ENCODE peak calls at places on chromosomes 2 and 18, in seven cellular contexts. H is CD4-positive, alpha-beta T cell; Y is activated naive CD8-positive, alpha-beta T cell treated with anti-CD3 and anti-CD28 coated beads, Interleukin-2, amount 10 ng/mL, durations not matched to agents 7 days and 5 days; S is right cardiac atrium; J is omental fat pad; F is pancreas; B is activated CD8-positive, alpha-beta memory T cell treated with anti-CD3 and anti-CD28 coated beads, Interleukin-2, amount 10 ng/mL, durations not matched to agents 7 days and 5 days. Z is an unnamed sample.

GRCh38 chr2:176454893-176455810 is 185.9 kb downstream of the MTX2 start:
- ATAC-seq in H (peak), Y (peak), S (peak), J (no peak), F (peak), B (peak), Z (peak)

GRCh38 chr18:34957864-34958259 is 83.4 kb upstream of the MAPRE2 start:
- ATAC-seq in H (no peak), Y (no peak), S (no peak), J (no peak), F (no peak), B (no peak), Z (no peak)

GRCh38 chr2:56168163-56168562 is 15.6 kb upstream of the CCDC85A start:
- ATAC-seq in H (no peak), Y (no peak), S (peak), J (peak), F (no peak), B (no peak), Z (no peak)

GRCh38 chr18:11783716-11784331 is 67.4 kb upstream of the CHMP1B start:
- ATAC-seq in H (no peak), Y (no peak), S (no peak), J (no peak), F (no peak), B (no peak), Z (no peak)

GRCh38 chr2:1631292-1632005 is 112.9 kb downstream of the PXDN start:
- ATAC-seq in H (no peak), Y (no peak), S (peak), J (no peak), F (no peak), B (no peak), Z (no peak)

GRCh38 chr2:74951211-74951754 is 7.2 kb upstream of the POLE4 start:
- ATAC-seq in H (no peak), Y (no peak), S (no peak), J (no peak), F (no peak), B (no peak), Z (no peak)

GRCh38 chr2:174063492-174064092 is 98.4 kb upstream of the SP3 start:
- ATAC-seq in H (no peak), Y (no peak), S (no peak), J (peak), F (no peak), B (no peak), Z (no peak)

GRCh38 chr2:30731248-30731647 is 76.0 kb downstream of the CAPN13 start:
- ATAC-seq in H (no peak), Y (no peak), S (no peak), J (no peak), F (no peak), B (no peak), Z (no peak)

GRCh38 chr18:11767935-11768334 is 78.9 kb downstream of the GNAL start:
- ATAC-seq in H (no peak), Y (no peak), S (no peak), J (no peak), F (no peak), B (no peak), Z (no peak)

GRCh38 chr2:24509425-24509824 is 18.4 kb downstream of the NCOA1 start:
- ATAC-seq in H (no peak), Y (no peak), S (no peak), J (no peak), F (no peak), B (no peak), Z (no peak)

GRCh38 chr2:16383411-16383810 is 282.2 kb downstream of the CYRIA start:
- ATAC-seq in H (no peak), Y (no peak), S (no peak), J (no peak), F (no peak), B (no peak), Z (no peak)

GRCh38 chr2:8528863-8529262 is 153.0 kb upstream of the ID2 start:
- ATAC-seq in H (no peak), Y (no peak), S (no peak), J (no peak), F (no peak), B (no peak), Z (no peak)

GRCh38 chr2:28316546-28317335 is 75.9 kb upstream of the FOSL2 start:
- ATAC-seq in H (no peak), Y (no peak), S (no peak), J (no peak), F (no peak), B (no peak), Z (no peak)

GRCh38 chr2:179613701-179614100 is 247.7 kb downstream of the ZNF385B start:
- ATAC-seq in H (no peak), Y (no peak), S (peak), J (no peak), F (no peak), B (no peak), Z (peak)

GRCh38 chr18:7177131-7177744 is 53.7 kb upstream of the LRRC30 start:
- ATAC-seq in H (no peak), Y (no peak), S (peak), J (peak), F (no peak), B (no peak), Z (peak)

GRCh38 chr2:211534655-211535054 is 978.3 kb downstream of the CPS1 start:
- ATAC-seq in H (no peak), Y (no peak), S (no peak), J (no peak), F (no peak), B (no peak), Z (no peak)

GRCh38 chr18:11885278-11885991 is 22.7 kb downstream of the MPPE1 start:
- ATAC-seq in H (no peak), Y (no peak), S (no peak), J (no peak), F (no peak), B (no peak), Z (no peak)

GRCh38 chr2:203842373-203842772 is 25.2 kb upstream of the CTLA4 start:
- ATAC-seq in H (no peak), Y (no peak), S (no peak), J (no peak), F (no peak), B (no peak), Z (no peak)

GRCh38 chr18:32277492-32277988 is 87.7 kb downstream of the MEP1B start:
- ATAC-seq in H (no peak), Y (no peak), S (no peak), J (no peak), F (no peak), B (no peak), Z (no peak)

GRCh38 chr2:3585239-3586109 is 9.4 kb upstream of the COLEC11 start:
- ATAC-seq in H (no peak), Y (no peak), S (peak), J (peak), F (peak), B (no peak), Z (peak)

GRCh38 chr2:128401680-128402079 is 83.0 kb upstream of the HS6ST1 start:
- ATAC-seq in H (no peak), Y (no peak), S (no peak), J (no peak), F (no peak), B (no peak), Z (no peak)

GRCh38 chr2:234690569-234691225 is 193.8 kb upstream of the ARL4C start:
- ATAC-seq in H (no peak), Y (no peak), S (no peak), J (no peak), F (no peak), B (no peak), Z (no peak)

GRCh38 chr2:231222318-231223000 is 24.0 kb downstream of the ARMC9 start:
- ATAC-seq in H (no peak), Y (no peak), S (no peak), J (no peak), F (no peak), B (no peak), Z (peak)

GRCh38 chr2:200668473-200668872 is 82.7 kb downstream of the AOX1 start:
- ATAC-seq in H (no peak), Y (no peak), S (no peak), J (no peak), F (no peak), B (no peak), Z (no peak)

GRCh38 chr2:3314626-3315025 is 63.0 kb downstream of the EIPR1 start:
- ATAC-seq in H (no peak), Y (no peak), S (no peak), J (no peak), F (no peak), B (no peak), Z (no peak)

GRCh38 chr2:222205136-222205535 is 93.7 kb downstream of the PAX3 start:
- ATAC-seq in H (no peak), Y (no peak), S (no peak), J (no peak), F (no peak), B (no peak), Z (no peak)

GRCh38 chr2:189609853-189610252 is 29.3 kb upstream of the SLC40A1 start:
- ATAC-seq in H (no peak), Y (no peak), S (no peak), J (no peak), F (no peak), B (no peak), Z (no peak)

GRCh38 chr2:53751728-53752127 is 15.9 kb upstream of the CHAC2 start:
- ATAC-seq in H (no peak), Y (no peak), S (no peak), J (no peak), F (no peak), B (peak), Z (no peak)

GRCh38 chr2:64622443-64623231 is 31.1 kb downstream of the SERTAD2 start:
- ATAC-seq in H (no peak), Y (no peak), S (peak), J (no peak), F (no peak), B (peak), Z (no peak)

GRCh38 chr2:148756292-148756975 is 111.9 kb downstream of the EPC2 start:
- ATAC-seq in H (no peak), Y (no peak), S (no peak), J (no peak), F (no peak), B (no peak), Z (no peak)

GRCh38 chr2:226483143-226483542 is 316.5 kb downstream of the IRS1 start:
- ATAC-seq in H (no peak), Y (no peak), S (no peak), J (no peak), F (no peak), B (no peak), Z (no peak)

GRCh38 chr2:171345971-171346722 is 87.6 kb downstream of the METTL8 start:
- ATAC-seq in H (no peak), Y (no peak), S (no peak), J (no peak), F (no peak), B (no peak), Z (no peak)

GRCh38 chr18:73136134-73136533 is 268.3 kb upstream of the NETO1 start:
- ATAC-seq in H (no peak), Y (no peak), S (no peak), J (no peak), F (no peak), B (no peak), Z (no peak)

GRCh38 chr18:9575558-9575957 is 38.8 kb downstream of the PPP4R1 start:
- ATAC-seq in H (peak), Y (no peak), S (peak), J (peak), F (peak), B (no peak), Z (peak)

GRCh38 chr2:226030369-226031077 is 631.0 kb downstream of the NYAP2 start:
- ATAC-seq in H (no peak), Y (no peak), S (peak), J (no peak), F (peak), B (no peak), Z (no peak)

GRCh38 chr18:5155907-5156287 is 41.2 kb downstream of the AKAIN1 start:
- ATAC-seq in H (no peak), Y (no peak), S (no peak), J (no peak), F (no peak), B (no peak), Z (no peak)

GRCh38 chr2:23209059-23209458 is 175.9 kb upstream of the KLHL29 start:
- ATAC-seq in H (no peak), Y (no peak), S (no peak), J (no peak), F (no peak), B (no peak), Z (no peak)

GRCh38 chr18:11523809-11524208 is 85.6 kb upstream of the SLC35G4 start:
- ATAC-seq in H (no peak), Y (no peak), S (no peak), J (peak), F (no peak), B (no peak), Z (no peak)

GRCh38 chr2:196266855-196267254 is 95.5 kb upstream of the STK17B start:
- ATAC-seq in H (no peak), Y (no peak), S (no peak), J (peak), F (no peak), B (no peak), Z (no peak)